ENCODE peak calls at places on chromosomes 4 and X, in six cellular contexts. B is NCI-H510A treated with DMSO at 0.1 percent for 48 hours; Y is lower leg skin; W is activated CD4-positive, alpha-beta memory T cell treated with anti-CD3 and anti-CD28 coated beads, Interleukin-2, amount 10 ng/mL, durations not matched to agents 7 days and 5 days; Q is progenitor cell of endocrine pancreas; K is frontal cortex. G is an unnamed sample.
A peak's percentile ranks its signal among the peaks of the same experiment; 100 is the strongest.

GRCh38 chr4:140856692-140857091 is 100.5 kb upstream of the TBC1D9 start:
- DNase-seq in W (no peak), Y (no peak), B (no peak), K (no peak), Q (no peak), G (no peak)

GRCh38 chrX:43939187-43939926 is 33.8 kb downstream of the NDP start:
- DNase-seq in Y (no peak), B (no peak), W (no peak), K (no peak), Q (no peak), G (no peak)

GRCh38 chrX:138866643-138867042 is 155.1 kb upstream of the FGF13 start:
- DNase-seq in K (no peak), Q (no peak), Y (no peak), B (no peak), W (no peak), G (no peak)

GRCh38 chr4:26362745-26363439 is 42.1 kb downstream of the RBPJ start:
- DNase-seq in W (peak; percentile 28), B (no peak), Y (no peak), K (no peak), Q (no peak), G (no peak)

GRCh38 chrX:39640866-39641265 is 456.9 kb downstream of the BCOR start:
- DNase-seq in W (no peak), B (no peak), Y (no peak), K (no peak), Q (no peak), G (no peak)

GRCh38 chr4:88791274-88791673 is 93.6 kb upstream of the NAP1L5 start:
- DNase-seq in Q (no peak), Y (no peak), K (no peak), B (peak; percentile 29), W (no peak), G (no peak)

GRCh38 chrX:70485466-70485865 is 40.8 kb downstream of the DLG3 start:
- DNase-seq in K (no peak), Q (no peak), Y (no peak), W (no peak), B (peak; percentile 48), G (no peak)

GRCh38 chr4:182495986-182496385 is 252.8 kb downstream of the TENM3 start:
- DNase-seq in B (no peak), Q (no peak), Y (no peak), W (no peak), K (no peak), G (no peak)

GRCh38 chr4:167290684-167291083 is 56.4 kb upstream of the SPOCK3 start:
- DNase-seq in W (no peak), B (peak; percentile 1), K (no peak), Q (no peak), Y (no peak), G (no peak)

GRCh38 chr4:176435891-176436499 is 116.2 kb downstream of the SPCS3 start:
- DNase-seq in Q (no peak), B (no peak), W (no peak), Y (no peak), K (no peak), G (no peak)

GRCh38 chr4:107757860-107758476 is 37.9 kb upstream of the PAPSS1 start:
- DNase-seq in W (no peak), K (no peak), B (peak; percentile 23), Q (no peak), Y (no peak), G (no peak)

GRCh38 chrX:132591719-132592275 is 103.0 kb upstream of the MBNL3 start:
- DNase-seq in K (no peak), Q (no peak), Y (no peak), B (peak; percentile 48), W (no peak), G (no peak)

GRCh38 chr4:89469930-89470375 is 162.4 kb upstream of the GPRIN3 start:
- DNase-seq in W (peak; percentile 42), Y (no peak), K (no peak), B (no peak), Q (no peak), G (peak; percentile 35)

GRCh38 chrX:149473966-149474365 is 31.1 kb downstream of the IDS start:
- DNase-seq in W (no peak), K (no peak), B (no peak), Q (no peak), Y (no peak), G (no peak)

G was measured in KG1.